ENCODE peak calls at places on chromosome 6, in ten cellular contexts. One of them, this sample, is unnamed.

GRCh38 chr6:14894105-14894504 is 351.8 kb upstream of the JARID2 start:
- DNase-seq in thoracic aorta: no peak
- DNase-seq in A549: no peak
- DNase-seq in GM12865: no peak
- DNase-seq in Calu3: no peak
- DNase-seq in fibroblast of the aortic adventitia: no peak
- DNase-seq in CD8-positive, alpha-beta T cell: no peak
- DNase-seq in breast epithelium: no peak
- DNase-seq in endothelial cell: no peak
- DNase-seq in cardiac fibroblast: no peak
- DNase-seq in this sample: no peak

GRCh38 chr6:105835373-105835772 is 250.8 kb upstream of the PRDM1 start:
- DNase-seq in thoracic aorta: no peak
- DNase-seq in A549: peak; percentile 53
- DNase-seq in GM12865: peak; percentile 61
- DNase-seq in Calu3: peak; percentile 48
- DNase-seq in fibroblast of the aortic adventitia: peak; percentile 23
- DNase-seq in CD8-positive, alpha-beta T cell: peak; percentile 29
- DNase-seq in breast epithelium: no peak
- DNase-seq in endothelial cell: peak; percentile 56
- DNase-seq in cardiac fibroblast: peak; percentile 15
- DNase-seq in this sample: peak; percentile 37

GRCh38 chr6:116975600-116975999 is 98.6 kb downstream of the RFX6 start:
- DNase-seq in thoracic aorta: no peak
- DNase-seq in A549: no peak
- DNase-seq in GM12865: peak; percentile 3
- DNase-seq in Calu3: no peak
- DNase-seq in fibroblast of the aortic adventitia: no peak
- DNase-seq in CD8-positive, alpha-beta T cell: no peak
- DNase-seq in breast epithelium: no peak
- DNase-seq in endothelial cell: no peak
- DNase-seq in cardiac fibroblast: no peak
- DNase-seq in this sample: no peak

GRCh38 chr6:29975561-29975907 is 33.2 kb downstream of the HLA-A start:
- DNase-seq in thoracic aorta: no peak
- DNase-seq in A549: no peak
- DNase-seq in GM12865: no peak
- DNase-seq in Calu3: no peak
- DNase-seq in fibroblast of the aortic adventitia: no peak
- DNase-seq in CD8-positive, alpha-beta T cell: no peak
- DNase-seq in breast epithelium: no peak
- DNase-seq in endothelial cell: no peak
- DNase-seq in cardiac fibroblast: no peak
- DNase-seq in this sample: no peak

GRCh38 chr6:113636357-113636824 is 220.8 kb upstream of the MARCKS start:
- DNase-seq in thoracic aorta: no peak
- DNase-seq in A549: peak; percentile 35
- DNase-seq in GM12865: no peak
- DNase-seq in Calu3: no peak
- DNase-seq in fibroblast of the aortic adventitia: peak; percentile 39
- DNase-seq in CD8-positive, alpha-beta T cell: no peak
- DNase-seq in breast epithelium: no peak
- DNase-seq in endothelial cell: no peak
- DNase-seq in cardiac fibroblast: no peak
- DNase-seq in this sample: no peak

GRCh38 chr6:101083533-101084172 is 202.5 kb upstream of the ASCC3 start:
- DNase-seq in thoracic aorta: no peak
- DNase-seq in A549: peak; percentile 90
- DNase-seq in GM12865: no peak
- DNase-seq in Calu3: no peak
- DNase-seq in fibroblast of the aortic adventitia: peak; percentile 64
- DNase-seq in CD8-positive, alpha-beta T cell: no peak
- DNase-seq in breast epithelium: no peak
- DNase-seq in endothelial cell: no peak
- DNase-seq in cardiac fibroblast: peak; percentile 73
- DNase-seq in this sample: no peak

GRCh38 chr6:38715016-38715809 is at the start of gene DNAH8:
- DNase-seq in thoracic aorta: no peak
- DNase-seq in A549: no peak
- DNase-seq in GM12865: no peak
- DNase-seq in Calu3: peak; percentile 6
- DNase-seq in fibroblast of the aortic adventitia: no peak
- DNase-seq in CD8-positive, alpha-beta T cell: no peak
- DNase-seq in breast epithelium: no peak
- DNase-seq in endothelial cell: peak; percentile 15
- DNase-seq in cardiac fibroblast: no peak
- DNase-seq in this sample: no peak

GRCh38 chr6:106512048-106512957 is 117.0 kb downstream of the RTN4IP1 start:
- DNase-seq in thoracic aorta: no peak
- DNase-seq in A549: peak; percentile 13
- DNase-seq in GM12865: peak; percentile 83
- DNase-seq in Calu3: peak; percentile 83
- DNase-seq in fibroblast of the aortic adventitia: peak; percentile 59
- DNase-seq in CD8-positive, alpha-beta T cell: peak; percentile 80
- DNase-seq in breast epithelium: peak; percentile 44
- DNase-seq in endothelial cell: peak; percentile 52
- DNase-seq in cardiac fibroblast: peak; percentile 51
- DNase-seq in this sample: peak; percentile 26

GRCh38 chr6:124742971-124743370 is 219.3 kb upstream of the RNF217 start:
- DNase-seq in thoracic aorta: no peak
- DNase-seq in A549: no peak
- DNase-seq in GM12865: no peak
- DNase-seq in Calu3: no peak
- DNase-seq in fibroblast of the aortic adventitia: no peak
- DNase-seq in CD8-positive, alpha-beta T cell: no peak
- DNase-seq in breast epithelium: no peak
- DNase-seq in endothelial cell: no peak
- DNase-seq in cardiac fibroblast: no peak
- DNase-seq in this sample: no peak

GRCh38 chr6:169921853-169922779 is 170.7 kb downstream of the ERMARD start:
- DNase-seq in thoracic aorta: no peak
- DNase-seq in A549: no peak
- DNase-seq in GM12865: no peak
- DNase-seq in Calu3: no peak
- DNase-seq in fibroblast of the aortic adventitia: no peak
- DNase-seq in CD8-positive, alpha-beta T cell: peak; percentile 27
- DNase-seq in breast epithelium: no peak
- DNase-seq in endothelial cell: no peak
- DNase-seq in cardiac fibroblast: no peak
- DNase-seq in this sample: no peak

GRCh38 chr6:105041880-105042279 is 85.0 kb downstream of the LIN28B start:
- DNase-seq in thoracic aorta: no peak
- DNase-seq in A549: no peak
- DNase-seq in GM12865: no peak
- DNase-seq in Calu3: no peak
- DNase-seq in fibroblast of the aortic adventitia: peak; percentile 41
- DNase-seq in CD8-positive, alpha-beta T cell: no peak
- DNase-seq in breast epithelium: no peak
- DNase-seq in endothelial cell: no peak
- DNase-seq in cardiac fibroblast: no peak
- DNase-seq in this sample: no peak

GRCh38 chr6:161200610-161201201 is 73.2 kb downstream of the AGPAT4 start:
- DNase-seq in thoracic aorta: no peak
- DNase-seq in A549: no peak
- DNase-seq in GM12865: no peak
- DNase-seq in Calu3: no peak
- DNase-seq in fibroblast of the aortic adventitia: no peak
- DNase-seq in CD8-positive, alpha-beta T cell: no peak
- DNase-seq in breast epithelium: no peak
- DNase-seq in endothelial cell: no peak
- DNase-seq in cardiac fibroblast: no peak
- DNase-seq in this sample: no peak
- TF ChIP-seq CTCF in thoracic aorta: no peak
- TF ChIP-seq CTCF in A549: no peak
- TF ChIP-seq CTCF in GM12865: no peak
- TF ChIP-seq CTCF in Calu3: no peak
- TF ChIP-seq CTCF in fibroblast of the aortic adventitia: no peak
- TF ChIP-seq CTCF in CD8-positive, alpha-beta T cell: no peak
- TF ChIP-seq CTCF in breast epithelium: no peak
- TF ChIP-seq CTCF in endothelial cell: no peak
- TF ChIP-seq CTCF in cardiac fibroblast: no peak
- TF ChIP-seq CTCF in this sample: peak; percentile 31

DNA sequence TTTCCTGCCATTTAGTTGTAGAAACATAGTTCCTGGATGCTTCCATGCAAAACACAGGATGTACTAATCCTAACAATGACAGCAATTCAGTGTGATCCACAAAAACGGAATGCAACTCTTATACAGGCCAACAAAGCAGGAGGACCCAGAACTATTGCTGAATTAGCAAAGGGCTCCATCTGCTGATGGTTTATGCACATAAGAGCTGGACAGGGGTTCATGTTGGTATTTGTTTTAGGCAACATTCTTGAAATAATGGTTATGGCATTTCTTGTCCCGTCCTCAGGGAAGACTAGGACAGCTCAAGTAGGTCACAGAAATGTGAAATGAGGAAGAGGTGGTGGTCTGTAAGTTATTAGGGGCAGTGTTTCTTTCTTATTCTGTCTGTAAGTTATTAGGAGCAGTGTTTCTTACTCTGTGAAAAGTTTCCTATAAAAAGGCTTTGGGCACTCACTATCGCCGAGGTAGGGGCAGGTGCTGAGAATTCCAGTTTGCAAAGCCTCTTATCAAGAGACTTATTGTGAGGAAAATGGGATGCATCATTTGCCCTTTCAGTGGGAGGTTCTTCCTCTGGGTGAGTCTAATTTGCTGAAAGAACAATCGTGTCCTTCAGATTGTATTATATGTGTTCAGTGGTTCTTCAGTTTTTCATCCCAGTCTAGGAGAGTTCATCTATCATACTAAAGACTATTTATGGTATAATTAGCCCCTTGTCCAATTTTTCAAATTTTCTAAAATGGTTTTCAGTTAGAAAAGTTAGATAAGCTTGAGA is 171.1 kb downstream of the MCHR2 start:
- DNase-seq in thoracic aorta: no peak
- DNase-seq in A549: peak; percentile 55
- DNase-seq in GM12865: peak; percentile 57
- DNase-seq in Calu3: peak; percentile 52
- DNase-seq in fibroblast of the aortic adventitia: peak; percentile 66
- DNase-seq in CD8-positive, alpha-beta T cell: no peak
- DNase-seq in breast epithelium: no peak
- DNase-seq in endothelial cell: peak; percentile 28
- DNase-seq in cardiac fibroblast: peak; percentile 50
- DNase-seq in this sample: peak; percentile 4
- TF ChIP-seq CTCF in thoracic aorta: no peak
- TF ChIP-seq CTCF in A549: peak; percentile 41
- TF ChIP-seq CTCF in GM12865: peak; percentile 39
- TF ChIP-seq CTCF in Calu3: peak; percentile 44
- TF ChIP-seq CTCF in fibroblast of the aortic adventitia: peak; percentile 52
- TF ChIP-seq CTCF in CD8-positive, alpha-beta T cell: no peak
- TF ChIP-seq CTCF in breast epithelium: peak; percentile 13
- TF ChIP-seq CTCF in endothelial cell: no peak
- TF ChIP-seq CTCF in cardiac fibroblast: peak; percentile 54
- TF ChIP-seq CTCF in this sample: peak; percentile 73

GRCh38 chr6:52575490-52575868 is 1.4 kb downstream of the TRAM2 start:
- DNase-seq in thoracic aorta: no peak
- DNase-seq in A549: no peak
- DNase-seq in GM12865: no peak
- DNase-seq in Calu3: no peak
- DNase-seq in fibroblast of the aortic adventitia: no peak
- DNase-seq in CD8-positive, alpha-beta T cell: no peak
- DNase-seq in breast epithelium: no peak
- DNase-seq in endothelial cell: no peak
- DNase-seq in cardiac fibroblast: no peak
- DNase-seq in this sample: no peak

GRCh38 chr6:52576392-52577021 is 353 bp downstream of the TRAM2 start:
- DNase-seq in thoracic aorta: no peak
- DNase-seq in A549: peak; percentile 84
- DNase-seq in GM12865: peak; percentile 92
- DNase-seq in Calu3: peak; percentile 70
- DNase-seq in fibroblast of the aortic adventitia: peak; percentile 76
- DNase-seq in CD8-positive, alpha-beta T cell: peak; percentile 57
- DNase-seq in breast epithelium: peak; percentile 30
- DNase-seq in endothelial cell: peak; percentile 66
- DNase-seq in cardiac fibroblast: peak; percentile 86
- DNase-seq in this sample: peak; percentile 54

GRCh38 chr6:52577778-52578473 is 1.1 kb upstream of the TRAM2 start:
- DNase-seq in thoracic aorta: no peak
- DNase-seq in A549: no peak
- DNase-seq in GM12865: no peak
- DNase-seq in Calu3: no peak
- DNase-seq in fibroblast of the aortic adventitia: no peak
- DNase-seq in CD8-positive, alpha-beta T cell: no peak
- DNase-seq in breast epithelium: no peak
- DNase-seq in endothelial cell: no peak
- DNase-seq in cardiac fibroblast: no peak
- DNase-seq in this sample: no peak

GRCh38 chr6:52576054-52576391 is 837 bp downstream of the TRAM2 start:
- DNase-seq in thoracic aorta: no peak
- DNase-seq in A549: no peak
- DNase-seq in GM12865: no peak
- DNase-seq in Calu3: no peak
- DNase-seq in fibroblast of the aortic adventitia: no peak
- DNase-seq in CD8-positive, alpha-beta T cell: no peak
- DNase-seq in breast epithelium: no peak
- DNase-seq in endothelial cell: no peak
- DNase-seq in cardiac fibroblast: no peak
- DNase-seq in this sample: no peak

GRCh38 chr6:52577022-52577777 is at the start of gene TRAM2:
- DNase-seq in thoracic aorta: no peak
- DNase-seq in A549: peak; percentile 72
- DNase-seq in GM12865: peak; percentile 88
- DNase-seq in Calu3: peak; percentile 89
- DNase-seq in fibroblast of the aortic adventitia: peak; percentile 73
- DNase-seq in CD8-positive, alpha-beta T cell: peak; percentile 74
- DNase-seq in breast epithelium: peak; percentile 57
- DNase-seq in endothelial cell: peak; percentile 90
- DNase-seq in cardiac fibroblast: peak; percentile 91
- DNase-seq in this sample: peak; percentile 75
- TF ChIP-seq CTCF in thoracic aorta: no peak
- TF ChIP-seq CTCF in A549: no peak
- TF ChIP-seq CTCF in GM12865: peak; percentile 5
- TF ChIP-seq CTCF in Calu3: no peak
- TF ChIP-seq CTCF in fibroblast of the aortic adventitia: peak; percentile 23
- TF ChIP-seq CTCF in CD8-positive, alpha-beta T cell: no peak
- TF ChIP-seq CTCF in breast epithelium: no peak
- TF ChIP-seq CTCF in endothelial cell: no peak
- TF ChIP-seq CTCF in cardiac fibroblast: no peak
- TF ChIP-seq CTCF in this sample: no peak

DNA sequence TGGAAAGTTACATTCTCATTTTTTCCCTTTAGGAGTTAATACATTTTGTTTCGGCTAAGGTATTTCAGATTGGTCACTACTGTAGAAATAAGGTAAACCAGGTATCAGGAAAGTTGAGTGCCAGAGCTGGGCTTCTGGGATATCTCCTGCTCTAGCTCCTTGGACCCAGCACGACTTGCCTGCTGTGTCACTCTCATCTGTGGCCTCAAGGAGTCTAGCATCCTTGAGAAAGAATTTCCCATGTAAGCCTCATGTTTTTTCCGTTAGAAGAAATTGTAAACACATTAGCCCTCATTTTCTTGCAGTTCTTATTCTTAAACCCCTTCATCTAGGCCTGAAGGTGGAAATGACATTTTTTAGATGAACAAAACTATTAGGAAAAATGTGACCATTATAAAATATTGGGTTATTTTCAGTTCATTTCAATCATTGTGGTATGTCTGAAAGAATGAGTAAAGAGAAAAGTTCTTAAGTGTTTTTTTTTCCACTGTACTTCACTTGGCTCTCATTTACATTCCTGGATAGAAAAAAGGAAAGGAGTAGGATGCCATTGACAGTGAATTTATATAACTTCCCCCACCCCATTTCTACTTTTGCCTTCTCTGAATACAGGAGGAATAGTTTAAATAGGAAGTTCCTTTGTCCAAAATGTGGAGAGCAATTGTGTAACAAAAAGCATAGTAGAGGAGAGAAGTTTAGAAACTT is 46.7 kb downstream of the CD2AP start:
- DNase-seq in thoracic aorta: no peak
- DNase-seq in A549: no peak
- DNase-seq in GM12865: no peak
- DNase-seq in Calu3: no peak
- DNase-seq in fibroblast of the aortic adventitia: peak; percentile 42
- DNase-seq in CD8-positive, alpha-beta T cell: no peak
- DNase-seq in breast epithelium: no peak
- DNase-seq in endothelial cell: no peak
- DNase-seq in cardiac fibroblast: peak; percentile 39
- DNase-seq in this sample: no peak
- TF ChIP-seq CTCF in thoracic aorta: no peak
- TF ChIP-seq CTCF in A549: no peak
- TF ChIP-seq CTCF in GM12865: no peak
- TF ChIP-seq CTCF in Calu3: no peak
- TF ChIP-seq CTCF in fibroblast of the aortic adventitia: no peak
- TF ChIP-seq CTCF in CD8-positive, alpha-beta T cell: no peak
- TF ChIP-seq CTCF in breast epithelium: no peak
- TF ChIP-seq CTCF in endothelial cell: no peak
- TF ChIP-seq CTCF in cardiac fibroblast: no peak
- TF ChIP-seq CTCF in this sample: no peak

This sample was measured in neural crest cell.